ENCODE peak calls at places on chromosomes 5 and 9, in eight cellular contexts. J, C, U, D, F, Y, K and R are unnamed samples.

GRCh38 chr9:68919666-68920065 is 94.2 kb downstream of the PRKACG start:
- DNase-seq in J (no peak), C (no peak), U (no peak), D (no peak), F (peak), Y (no peak), K (no peak), R (no peak)

GRCh38 chr5:151739939-151740335 is 18.5 kb downstream of the ATOX1 start:
- DNase-seq in J (no peak), C (peak), U (peak), D (peak), F (no peak), Y (no peak), K (no peak), R (peak)

GRCh38 chr9:22469928-22470544 is 23.4 kb downstream of the DMRTA1 start:
- DNase-seq in J (no peak), C (peak), U (peak), D (no peak), F (peak), Y (no peak), K (peak), R (peak)

GRCh38 chr5:76819851-76820280 is 1.0 kb downstream of the F2RL1 start:
- DNase-seq in J (no peak), C (peak), U (no peak), D (no peak), F (no peak), Y (no peak), K (no peak), R (no peak)

GRCh38 chr9:76453785-76454184 is 5.2 kb upstream of the GCNT1 start:
- DNase-seq in J (no peak), C (no peak), U (peak), D (no peak), F (no peak), Y (no peak), K (no peak), R (peak)

GRCh38 chr5:54009357-54009756 is 301.0 kb downstream of the ARL15 start:
- DNase-seq in J (no peak), C (no peak), U (no peak), D (no peak), F (no peak), Y (no peak), K (no peak), R (no peak)

GRCh38 chr5:103258957-103259704 is 568 bp downstream of the MACIR start:
- DNase-seq in J (peak), C (peak), U (peak), D (peak), F (peak), Y (peak), K (no peak), R (peak)

GRCh38 chr9:73176450-73176875 is 24.8 kb downstream of the ANXA1 start:
- DNase-seq in J (no peak), C (peak), U (peak), D (peak), F (no peak), Y (no peak), K (peak), R (peak)

GRCh38 chr5:34682926-34683623 is 26.9 kb downstream of the RAI14 start:
- DNase-seq in J (no peak), C (no peak), U (peak), D (no peak), F (no peak), Y (no peak), K (peak), R (peak)

GRCh38 chr9:13163946-13164345 is 115.5 kb downstream of the MPDZ start:
- DNase-seq in J (no peak), C (no peak), U (no peak), D (no peak), F (no peak), Y (no peak), K (no peak), R (no peak)

GRCh38 chr5:75275736-75276135 is 39.1 kb upstream of the ANKRD31 start:
- DNase-seq in J (no peak), C (no peak), U (no peak), D (no peak), F (no peak), Y (no peak), K (no peak), R (no peak)

GRCh38 chr9:21965401-21965951 is 28.7 kb downstream of the CDKN2A start:
- DNase-seq in J (no peak), C (no peak), U (peak), D (no peak), F (peak), Y (no peak), K (no peak), R (peak)

GRCh38 chr5:125412561-125413535 is 666.4 kb upstream of the ZNF608 start:
- DNase-seq in J (no peak), C (peak), U (peak), D (no peak), F (no peak), Y (no peak), K (no peak), R (peak)

GRCh38 chr9:98097836-98098235 is 21.2 kb downstream of the TRIM14 start:
- DNase-seq in J (no peak), C (no peak), U (peak), D (no peak), F (peak), Y (no peak), K (no peak), R (peak)

GRCh38 chr5:121319292-121319691 is 532.4 kb upstream of the FTMT start:
- DNase-seq in J (no peak), C (no peak), U (no peak), D (no peak), F (no peak), Y (no peak), K (no peak), R (no peak)

GRCh38 chr5:39713224-39713911 is 288.6 kb upstream of the DAB2 start:
- DNase-seq in J (no peak), C (no peak), U (peak), D (no peak), F (no peak), Y (no peak), K (no peak), R (peak)

GRCh38 chr5:83401122-83401620 is 70.4 kb upstream of the VCAN start:
- DNase-seq in J (no peak), C (no peak), U (no peak), D (no peak), F (no peak), Y (no peak), K (no peak), R (no peak)

GRCh38 chr9:17531642-17532254 is 47.1 kb upstream of the SH3GL2 start:
- DNase-seq in J (no peak), C (peak), U (peak), D (no peak), F (peak), Y (no peak), K (peak), R (peak)

GRCh38 chr5:69019665-69020064 is 74.1 kb upstream of the SLC30A5 start:
- DNase-seq in J (no peak), C (no peak), U (no peak), D (no peak), F (no peak), Y (no peak), K (no peak), R (no peak)